ENCODE peak calls at places on chromosomes 13 and 19, in five cellular contexts. M, O, Y, G and C are unnamed samples.

GRCh38 chr13:84500016-84500415 is 617.7 kb upstream of the SLITRK1 start:
- DNase-seq in M (no peak), O (peak), Y (peak), G (no peak), C (no peak)

GRCh38 chr19:28864577-28865042 is 348.3 kb downstream of the UQCRFS1 start:
- DNase-seq in M (no peak), O (no peak), Y (no peak), G (no peak), C (no peak)

GRCh38 chr13:111021270-111021669 is 93.8 kb upstream of the ARHGEF7 start:
- DNase-seq in M (no peak), O (no peak), Y (no peak), G (no peak), C (no peak)

GRCh38 chr19:801861-802496 is 4.7 kb downstream of the PTBP1 start:
- DNase-seq in M (no peak), O (peak), Y (peak), G (no peak), C (peak)

GRCh38 chr13:89287381-89287780 is 1616.2 kb downstream of the SLITRK5 start:
- DNase-seq in M (no peak), O (no peak), Y (no peak), G (no peak), C (no peak)

GRCh38 chr19:9597027-9597426 is 12.7 kb upstream of the ZNF121 start:
- DNase-seq in M (peak), O (peak), Y (peak), G (no peak), C (peak)

GRCh38 chr19:7783991-7784421 is 21.0 kb downstream of the CLEC4M start:
- DNase-seq in M (peak), O (no peak), Y (peak), G (no peak), C (no peak)

GRCh38 chr13:113629814-113630213 is 28.2 kb downstream of the ATP4B start:
- DNase-seq in M (no peak), O (no peak), Y (no peak), G (no peak), C (no peak)

GRCh38 chr19:1324792-1325567 is 39.3 kb downstream of the EFNA2 start:
- DNase-seq in M (peak), O (peak), Y (peak), G (no peak), C (peak)

GRCh38 chr13:49357694-49358093 is 86.2 kb downstream of the CAB39L start:
- DNase-seq in M (no peak), O (peak), Y (peak), G (no peak), C (no peak)

GRCh38 chr13:104592127-104592526 is 1525.9 kb upstream of the SLC10A2 start:
- DNase-seq in M (no peak), O (peak), Y (peak), G (no peak), C (peak)

GRCh38 chr13:110354715-110355473 is 47.8 kb downstream of the COL4A2 start:
- DNase-seq in M (no peak), O (no peak), Y (no peak), G (no peak), C (no peak)

GRCh38 chr13:60431108-60431700 is 34.2 kb downstream of the TDRD3 start:
- DNase-seq in M (peak), O (peak), Y (peak), G (peak), C (peak)

GRCh38 chr13:113978741-113979481 is 5.0 kb upstream of the C13orf46 start:
- DNase-seq in M (no peak), O (no peak), Y (no peak), G (no peak), C (no peak)

GRCh38 chr19:50321831-50322230 is 7.3 kb downstream of the KCNC3 start:
- DNase-seq in M (no peak), O (no peak), Y (no peak), G (no peak), C (no peak)

GRCh38 chr19:16601378-16602052 is 26.5 kb downstream of the MED26 start:
- DNase-seq in M (no peak), O (no peak), Y (no peak), G (no peak), C (no peak)

GRCh38 chr13:51645154-51645650 is 60.9 kb downstream of the WDFY2 start:
- DNase-seq in M (peak), O (peak), Y (peak), G (no peak), C (no peak)

GRCh38 chr13:21541271-21541670 is 62.7 kb downstream of the MICU2 start:
- DNase-seq in M (peak), O (no peak), Y (no peak), G (no peak), C (no peak)

GRCh38 chr13:59532405-59532804 is 631.3 kb downstream of the DIAPH3 start:
- DNase-seq in M (no peak), O (peak), Y (no peak), G (no peak), C (peak)

GRCh38 chr13:40597735-40598365 is 68.6 kb downstream of the FOXO1 start:
- DNase-seq in M (peak), O (no peak), Y (no peak), G (peak), C (no peak)

GRCh38 chr13:27933580-27934328 is 14.0 kb downstream of the PDX1 start:
- DNase-seq in M (peak), O (no peak), Y (no peak), G (no peak), C (no peak)

GRCh38 chr19:2722541-2723344 is 1.6 kb upstream of the DIRAS1 start:
- DNase-seq in M (peak), O (peak), Y (peak), G (no peak), C (no peak)

GRCh38 chr13:106566682-106567420 is 1.1 kb downstream of the ARGLU1 start:
- DNase-seq in M (peak), O (peak), Y (peak), G (peak), C (peak)

GRCh38 chr19:49855676-49856573 is 5.0 kb downstream of the PTOV1 start:
- DNase-seq in M (no peak), O (no peak), Y (no peak), G (no peak), C (no peak)

GRCh38 chr13:75432045-75432444 is 49.9 kb downstream of the TBC1D4 start:
- DNase-seq in M (no peak), O (no peak), Y (no peak), G (no peak), C (no peak)
- H3K4me2 ChIP-seq in M (no peak), O (no peak), Y (no peak), G (no peak), C (no peak)

DNA sequence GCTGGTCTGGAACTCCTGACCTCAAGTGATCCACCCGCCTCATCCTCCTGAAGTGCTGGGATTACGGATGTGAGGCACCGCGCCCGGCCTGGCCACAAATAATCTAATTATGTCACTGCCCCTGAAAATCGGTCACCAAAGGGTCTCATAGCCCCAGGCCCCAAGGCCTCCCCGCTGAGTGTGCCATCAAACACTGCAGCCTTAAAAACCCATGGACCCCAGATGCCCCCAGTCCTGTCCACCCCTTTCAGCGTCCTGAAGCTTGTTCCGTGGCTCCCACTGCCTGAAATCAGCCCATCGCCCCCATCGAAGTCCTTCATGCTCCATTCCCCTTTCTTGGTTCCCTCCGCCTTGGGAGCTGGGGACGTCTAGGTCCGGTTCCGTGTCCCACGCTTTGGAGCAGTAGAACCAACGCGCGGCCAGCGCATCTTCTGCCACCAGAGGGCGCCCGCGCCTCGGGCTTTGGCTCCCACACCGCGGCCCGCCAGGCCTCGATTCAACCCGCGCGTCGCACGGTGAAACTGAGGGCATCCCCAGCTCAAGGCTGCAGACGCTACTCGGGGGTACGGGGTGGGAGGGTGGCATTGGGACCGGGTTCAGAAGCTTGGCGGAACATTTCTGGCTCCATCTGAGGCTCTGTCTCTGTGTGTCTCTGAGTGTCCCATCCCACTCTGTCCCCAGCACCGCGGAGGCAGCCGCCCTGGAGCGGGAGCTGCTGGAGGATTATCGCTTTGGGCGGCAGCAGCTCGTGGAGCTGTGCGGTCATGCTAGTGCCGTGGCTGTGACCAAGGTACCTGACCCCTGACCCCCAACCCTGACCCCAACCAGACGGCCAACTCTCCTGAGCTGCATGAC is 3.5 kb downstream of the YJEFN3 start:
- DNase-seq in M (no peak), O (no peak), Y (peak), G (peak), C (peak)
- H3K4me2 ChIP-seq in M (peak), O (peak), Y (no peak), G (no peak), C (no peak)

DNA sequence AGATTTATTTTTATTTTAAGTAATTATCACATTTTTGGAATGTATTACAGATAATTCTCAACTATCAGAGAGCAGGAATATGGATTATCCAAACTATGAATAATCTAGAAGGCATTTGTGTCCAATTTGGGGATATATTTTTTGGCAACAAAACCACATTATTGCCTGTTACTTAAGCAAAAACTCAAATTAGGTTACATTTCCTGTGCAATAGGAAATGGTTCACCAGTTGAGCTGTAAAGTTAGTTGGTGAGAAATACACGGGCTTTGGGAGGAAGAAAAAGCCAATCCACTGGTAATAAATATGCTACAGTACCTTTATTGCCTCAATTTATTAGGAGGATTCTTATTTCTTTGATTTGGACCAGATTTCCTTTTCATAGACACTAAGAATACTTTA is 1075.2 kb downstream of the PCDH9 start:
- DNase-seq in M (no peak), O (peak), Y (peak), G (no peak), C (peak)
- H3K4me2 ChIP-seq in M (no peak), O (no peak), Y (no peak), G (no peak), C (peak)

DNA sequence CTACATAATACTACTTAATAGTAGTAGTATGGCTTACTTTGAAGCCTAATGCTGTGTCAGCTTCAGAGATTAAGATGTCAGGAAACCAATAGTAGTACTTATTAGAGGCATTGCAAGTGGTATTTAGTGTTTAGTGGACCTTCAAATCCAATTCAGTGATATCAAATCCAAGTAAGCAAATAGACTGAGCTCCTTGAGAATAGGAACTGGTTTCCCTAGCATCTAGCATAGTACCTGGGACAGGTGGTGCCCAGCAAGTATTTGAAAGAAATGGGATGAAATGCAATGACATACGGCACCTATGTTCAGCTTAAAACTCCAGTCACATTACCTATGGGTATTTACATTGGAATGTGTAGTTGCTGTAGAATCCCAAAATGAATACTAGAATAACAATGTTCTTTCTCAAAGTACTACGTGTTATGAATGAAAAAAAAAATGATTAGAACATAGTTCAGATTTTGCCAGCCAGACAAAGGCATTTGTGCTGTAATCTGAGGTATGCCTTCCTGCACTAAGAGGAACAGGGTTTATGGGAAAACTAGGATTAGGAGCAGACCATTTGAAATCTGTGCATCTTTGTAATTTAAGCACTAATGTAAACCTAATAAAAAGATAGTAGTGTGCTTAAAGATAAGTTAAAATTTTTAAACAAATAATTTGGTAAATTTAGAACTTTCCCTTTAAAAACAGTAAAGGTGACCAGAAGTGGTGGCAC is 17.1 kb downstream of the LSM14A start:
- DNase-seq in M (no peak), O (no peak), Y (no peak), G (no peak), C (no peak)
- H3K4me2 ChIP-seq in M (no peak), O (no peak), Y (no peak), G (peak), C (no peak)

GRCh38 chr19:48253999-48254398 is 1.7 kb downstream of the CARD8 start:
- DNase-seq in M (no peak), O (no peak), Y (no peak), G (no peak), C (no peak)
- H3K4me2 ChIP-seq in M (peak), O (peak), Y (no peak), G (no peak), C (peak)

DNA sequence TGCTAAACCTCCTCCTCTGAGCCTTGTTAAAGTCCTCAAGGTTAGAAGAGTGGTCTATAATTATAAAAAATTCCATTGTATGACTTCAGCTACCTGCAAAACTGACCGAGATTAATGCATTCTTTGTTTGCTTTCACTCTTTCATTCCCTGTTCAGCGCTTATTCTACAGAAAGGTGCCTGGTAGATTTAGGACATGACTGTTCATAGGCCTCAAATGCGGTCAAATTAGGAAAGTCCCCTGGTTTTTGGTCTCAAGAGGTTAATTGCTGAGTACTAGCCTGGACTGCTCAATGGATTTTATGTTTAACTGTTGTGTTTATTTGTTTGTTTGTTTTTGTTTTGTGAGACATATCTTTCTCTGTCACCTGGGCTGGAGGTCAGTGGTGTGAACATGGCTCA is 35.4 kb downstream of the KL start:
- DNase-seq in M (no peak), O (no peak), Y (no peak), G (no peak), C (no peak)
- H3K4me2 ChIP-seq in M (no peak), O (no peak), Y (no peak), G (no peak), C (no peak)